ENCODE peak calls at places on chromosomes 13 and 19, in ten cellular contexts. One of them, this sample, is unnamed.

GRCh38 chr19:42091300-42092266 is 15.6 kb downstream of the ZNF574 start:
- DNase-seq in mucosa of gallbladder: no peak
- DNase-seq in fibroblast of lung: peak
- DNase-seq in T-cell: no peak
- DNase-seq in activated effector memory CD4-positive, alpha-beta T cell treated with anti-CD3 and anti-CD28 coated beads, Interleukin-2, amount 50 U/mL, for 16 hours: peak
- DNase-seq in EL: peak
- DNase-seq in NCI-H2107: no peak
- DNase-seq in mesendoderm: no peak
- DNase-seq in EH: peak
- DNase-seq in dorsolateral prefrontal cortex: no peak
- DNase-seq in this sample: no peak

GRCh38 chr13:59358014-59358413 is 805.7 kb downstream of the DIAPH3 start:
- DNase-seq in mucosa of gallbladder: no peak
- DNase-seq in EL: no peak
- DNase-seq in fibroblast of lung: no peak
- DNase-seq in dorsolateral prefrontal cortex: no peak
- DNase-seq in EH: no peak
- DNase-seq in T-cell: no peak
- DNase-seq in activated effector memory CD4-positive, alpha-beta T cell treated with anti-CD3 and anti-CD28 coated beads, Interleukin-2, amount 50 U/mL, for 16 hours: no peak
- DNase-seq in mesendoderm: peak
- DNase-seq in NCI-H2107: no peak
- DNase-seq in this sample: no peak

GRCh38 chr19:8686549-8686948 is 12.0 kb downstream of the ACTL9 start:
- DNase-seq in mesendoderm: no peak
- DNase-seq in activated effector memory CD4-positive, alpha-beta T cell treated with anti-CD3 and anti-CD28 coated beads, Interleukin-2, amount 50 U/mL, for 16 hours: no peak
- DNase-seq in dorsolateral prefrontal cortex: no peak
- DNase-seq in T-cell: no peak
- DNase-seq in EL: no peak
- DNase-seq in NCI-H2107: no peak
- DNase-seq in EH: no peak
- DNase-seq in mucosa of gallbladder: no peak
- DNase-seq in fibroblast of lung: no peak
- DNase-seq in this sample: no peak

GRCh38 chr13:40682449-40683240 is 16.2 kb upstream of the FOXO1 start:
- DNase-seq in NCI-H2107: no peak
- DNase-seq in T-cell: no peak
- DNase-seq in EH: peak
- DNase-seq in EL: peak
- DNase-seq in mucosa of gallbladder: no peak
- DNase-seq in mesendoderm: peak
- DNase-seq in dorsolateral prefrontal cortex: no peak
- DNase-seq in fibroblast of lung: peak
- DNase-seq in activated effector memory CD4-positive, alpha-beta T cell treated with anti-CD3 and anti-CD28 coated beads, Interleukin-2, amount 50 U/mL, for 16 hours: peak
- DNase-seq in this sample: no peak

GRCh38 chr13:41622545-41623429 is 165.4 kb downstream of the RGCC start:
- DNase-seq in NCI-H2107: no peak
- DNase-seq in T-cell: no peak
- DNase-seq in EH: peak
- DNase-seq in activated effector memory CD4-positive, alpha-beta T cell treated with anti-CD3 and anti-CD28 coated beads, Interleukin-2, amount 50 U/mL, for 16 hours: no peak
- DNase-seq in mucosa of gallbladder: no peak
- DNase-seq in mesendoderm: no peak
- DNase-seq in dorsolateral prefrontal cortex: no peak
- DNase-seq in EL: peak
- DNase-seq in fibroblast of lung: peak
- DNase-seq in this sample: no peak

GRCh38 chr19:15330801-15331418 is 1.4 kb downstream of the BRD4 start:
- DNase-seq in mucosa of gallbladder: no peak
- DNase-seq in NCI-H2107: no peak
- DNase-seq in EL: peak
- DNase-seq in EH: peak
- DNase-seq in activated effector memory CD4-positive, alpha-beta T cell treated with anti-CD3 and anti-CD28 coated beads, Interleukin-2, amount 50 U/mL, for 16 hours: no peak
- DNase-seq in mesendoderm: peak
- DNase-seq in dorsolateral prefrontal cortex: no peak
- DNase-seq in T-cell: no peak
- DNase-seq in fibroblast of lung: peak
- DNase-seq in this sample: no peak

GRCh38 chr19:20423381-20424207 is 142.0 kb downstream of the ZNF737 start:
- DNase-seq in EL: peak
- DNase-seq in NCI-H2107: no peak
- DNase-seq in T-cell: peak
- DNase-seq in fibroblast of lung: peak
- DNase-seq in mucosa of gallbladder: peak
- DNase-seq in dorsolateral prefrontal cortex: peak
- DNase-seq in activated effector memory CD4-positive, alpha-beta T cell treated with anti-CD3 and anti-CD28 coated beads, Interleukin-2, amount 50 U/mL, for 16 hours: peak
- DNase-seq in mesendoderm: peak
- DNase-seq in EH: peak
- DNase-seq in this sample: peak

GRCh38 chr13:58655086-58655485 is 1023.5 kb downstream of the PCDH17 start:
- DNase-seq in dorsolateral prefrontal cortex: no peak
- DNase-seq in mucosa of gallbladder: no peak
- DNase-seq in T-cell: no peak
- DNase-seq in EH: no peak
- DNase-seq in mesendoderm: no peak
- DNase-seq in EL: no peak
- DNase-seq in activated effector memory CD4-positive, alpha-beta T cell treated with anti-CD3 and anti-CD28 coated beads, Interleukin-2, amount 50 U/mL, for 16 hours: no peak
- DNase-seq in fibroblast of lung: no peak
- DNase-seq in NCI-H2107: no peak
- DNase-seq in this sample: no peak

GRCh38 chr19:35207391-35207871 is 21.1 kb downstream of the FAM187B start:
- DNase-seq in mesendoderm: no peak
- DNase-seq in activated effector memory CD4-positive, alpha-beta T cell treated with anti-CD3 and anti-CD28 coated beads, Interleukin-2, amount 50 U/mL, for 16 hours: peak
- DNase-seq in EH: no peak
- DNase-seq in NCI-H2107: no peak
- DNase-seq in T-cell: no peak
- DNase-seq in mucosa of gallbladder: no peak
- DNase-seq in dorsolateral prefrontal cortex: no peak
- DNase-seq in fibroblast of lung: no peak
- DNase-seq in EL: no peak
- DNase-seq in this sample: peak

GRCh38 chr19:1102407-1103106 is 1.2 kb upstream of the GPX4 start:
- DNase-seq in EL: peak
- DNase-seq in T-cell: no peak
- DNase-seq in NCI-H2107: no peak
- DNase-seq in activated effector memory CD4-positive, alpha-beta T cell treated with anti-CD3 and anti-CD28 coated beads, Interleukin-2, amount 50 U/mL, for 16 hours: peak
- DNase-seq in dorsolateral prefrontal cortex: no peak
- DNase-seq in fibroblast of lung: peak
- DNase-seq in mucosa of gallbladder: peak
- DNase-seq in mesendoderm: peak
- DNase-seq in EH: peak
- DNase-seq in this sample: no peak